ENCODE peak calls at places on chromosomes 11 and 22, in five cellular contexts. N, A, T, H and R are unnamed samples.

GRCh38 chr22:40855104-40855959 is 1.1 kb downstream of the ST13 start:
- DNase-seq in N (no peak), A (no peak), T (no peak), H (no peak), R (peak)

GRCh38 chr11:35040221-35040942 is 98.6 kb upstream of the CD44 start:
- DNase-seq in N (no peak), A (no peak), T (peak), H (no peak), R (peak)

GRCh38 chr11:74397531-74398243 is 546 bp downstream of the PGM2L1 start:
- DNase-seq in N (peak), A (no peak), T (peak), H (peak), R (peak)

GRCh38 chr22:42873361-42873760 is 16.3 kb upstream of the ARFGAP3 start:
- DNase-seq in N (no peak), A (no peak), T (no peak), H (no peak), R (no peak)

GRCh38 chr11:22713336-22713735 is 46.9 kb downstream of the GAS2 start:
- DNase-seq in N (no peak), A (no peak), T (no peak), H (no peak), R (no peak)

GRCh38 chr22:28505416-28506156 is 174.1 kb downstream of the TTC28 start:
- DNase-seq in N (peak), A (no peak), T (no peak), H (no peak), R (no peak)

GRCh38 chr11:62602141-62603071 is 741 bp upstream of the MTA2 start:
- DNase-seq in N (peak), A (no peak), T (peak), H (no peak), R (no peak)

GRCh38 chr22:23583836-23584235 is 3.7 kb upstream of the IGLL1 start:
- DNase-seq in N (no peak), A (no peak), T (no peak), H (no peak), R (no peak)

GRCh38 chr22:32661296-32661695 is 140.2 kb upstream of the TIMP3 start:
- DNase-seq in N (no peak), A (peak), T (peak), H (peak), R (peak)

GRCh38 chr11:96054870-96055705 is 131.2 kb upstream of the MTMR2 start:
- DNase-seq in N (no peak), A (no peak), T (peak), H (peak), R (peak)

GRCh38 chr22:49712195-49712791 is 115.4 kb downstream of the BRD1 start:
- DNase-seq in N (peak), A (no peak), T (no peak), H (peak), R (no peak)

GRCh38 chr11:134341805-134342571 is 10.2 kb downstream of the GLB1L2 start:
- DNase-seq in N (no peak), A (no peak), T (no peak), H (no peak), R (no peak)

GRCh38 chr11:92978226-92979111 is 9.0 kb downstream of the MTNR1B start:
- DNase-seq in N (no peak), A (no peak), T (peak), H (no peak), R (no peak)

GRCh38 chr11:83836883-83837654 is 550.9 kb upstream of the CCDC90B start:
- DNase-seq in N (peak), A (peak), T (peak), H (peak), R (peak)

GRCh38 chr11:13338437-13339069 is 61.0 kb downstream of the BMAL1 start:
- DNase-seq in N (no peak), A (no peak), T (peak), H (no peak), R (peak)

GRCh38 chr11:86769219-86769618 is 31.1 kb upstream of the PRSS23 start:
- DNase-seq in N (no peak), A (no peak), T (no peak), H (no peak), R (no peak)

GRCh38 chr11:73478737-73479347 is 102.6 kb downstream of the RELT start:
- DNase-seq in N (peak), A (no peak), T (peak), H (no peak), R (peak)

DNA sequence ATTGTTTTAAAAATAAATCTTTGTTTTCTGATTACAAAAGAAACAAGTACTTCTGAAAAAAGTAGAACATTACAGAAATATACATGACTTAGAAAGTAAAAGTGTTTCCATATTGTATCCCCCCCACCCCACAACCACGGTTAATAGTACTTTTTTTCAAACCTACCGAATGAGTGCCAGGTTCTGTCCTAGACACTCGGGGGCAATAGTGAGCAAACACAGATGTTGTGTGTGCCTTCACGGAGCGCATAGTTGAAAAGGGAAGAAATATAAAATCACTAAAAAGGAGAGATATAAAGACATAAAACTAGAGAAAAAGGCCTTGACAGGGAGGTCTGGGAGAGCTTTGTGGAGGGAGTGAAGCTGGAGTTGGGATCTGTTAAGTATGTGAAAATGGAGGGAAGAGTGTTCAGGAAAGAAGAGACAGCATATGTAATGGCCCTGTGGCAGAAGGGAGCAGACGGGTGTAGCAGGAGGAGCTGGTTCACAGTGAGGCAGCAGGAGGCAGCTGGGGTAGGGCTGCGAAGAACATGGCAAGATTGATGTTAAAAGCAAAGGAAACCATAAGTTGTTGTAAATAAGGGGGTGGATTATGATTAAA is 42.1 kb upstream of the ALX4 start:
- DNase-seq in N (no peak), A (no peak), T (no peak), H (no peak), R (no peak)
- H2BK15ac ChIP-seq in N (no peak), A (no peak), T (no peak), H (no peak), R (no peak)

DNA sequence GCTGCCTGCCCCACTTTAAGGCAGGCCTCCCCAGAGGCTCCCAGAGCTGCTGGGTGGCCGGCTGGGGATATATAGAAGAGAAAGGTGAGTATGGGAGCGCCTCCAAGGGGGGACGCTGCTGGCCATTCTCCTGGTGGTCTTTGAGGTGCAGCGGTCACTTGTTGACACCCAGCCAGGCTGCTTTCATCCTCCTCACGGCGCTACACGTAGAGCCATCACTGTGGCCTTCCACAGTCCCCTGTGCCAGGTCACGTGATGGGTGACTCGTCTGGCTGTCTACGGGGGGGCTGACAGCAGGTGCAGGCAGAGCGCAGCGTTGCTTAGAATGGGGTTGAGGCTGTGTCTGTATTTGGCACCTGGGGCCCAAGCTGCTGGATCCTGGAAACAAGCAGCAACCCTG is 1.9 kb downstream of the ACR start:
- DNase-seq in N (no peak), A (no peak), T (no peak), H (no peak), R (no peak)
- H4K8ac ChIP-seq in N (no peak), A (no peak), T (no peak), H (peak), R (no peak)

GRCh38 chr11:94925422-94926270 is 47.7 kb downstream of the CWC15 start:
- DNase-seq in N (no peak), A (no peak), T (no peak), H (no peak), R (peak)

GRCh38 chr11:94924074-94925031 is 49.0 kb downstream of the CWC15 start:
- DNase-seq in N (no peak), A (no peak), T (peak), H (no peak), R (peak)

GRCh38 chr11:94926271-94926625 is 47.1 kb downstream of the CWC15 start:
- DNase-seq in N (no peak), A (no peak), T (peak), H (no peak), R (peak)

GRCh38 chr11:94928146-94928995 is 45.0 kb downstream of the CWC15 start:
- DNase-seq in N (no peak), A (no peak), T (no peak), H (no peak), R (peak)

DNA sequence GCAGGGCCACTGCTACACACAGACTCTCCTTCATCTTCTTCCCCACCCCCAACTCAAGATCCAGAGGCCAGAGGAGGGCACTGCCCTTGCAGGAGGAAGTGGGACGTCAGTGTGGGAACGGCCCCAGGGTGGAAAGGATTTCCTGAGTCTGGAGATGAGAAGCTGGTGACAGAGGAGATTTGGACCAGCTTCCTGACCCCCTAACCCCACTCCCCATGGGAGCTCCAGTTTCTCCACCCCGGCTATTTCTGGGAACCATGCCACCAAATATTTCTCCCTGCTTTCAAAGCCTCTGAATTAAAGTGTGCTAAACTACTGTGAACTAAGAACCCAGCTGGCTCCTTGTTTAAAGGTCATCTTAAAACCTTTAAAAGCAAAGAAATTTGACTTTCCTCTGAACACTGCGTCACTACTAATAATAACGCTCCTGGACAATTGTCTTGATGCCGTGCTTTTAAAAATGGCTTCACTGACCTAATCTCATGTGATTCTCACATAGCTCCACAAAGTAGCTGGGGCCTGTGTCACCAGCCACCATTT is 46.6 kb downstream of the CWC15 start:
- DNase-seq in N (peak), A (no peak), T (peak), H (no peak), R (peak)
- H4K91ac ChIP-seq in N (no peak), A (no peak), T (peak), H (no peak), R (no peak)

GRCh38 chr11:44727114-44727372 is 281 bp downstream of the TSPAN18 start:
- DNase-seq in N (no peak), A (no peak), T (no peak), H (no peak), R (no peak)

GRCh38 chr11:44727373-44728084 is 767 bp downstream of the TSPAN18 start:
- DNase-seq in N (peak), A (no peak), T (peak), H (peak), R (peak)

GRCh38 chr11:44728085-44728410 is 1.3 kb downstream of the TSPAN18 start:
- DNase-seq in N (no peak), A (no peak), T (no peak), H (no peak), R (no peak)

GRCh38 chr11:44725016-44725651 is 1.6 kb upstream of the TSPAN18 start:
- DNase-seq in N (no peak), A (no peak), T (no peak), H (no peak), R (peak)

DNA sequence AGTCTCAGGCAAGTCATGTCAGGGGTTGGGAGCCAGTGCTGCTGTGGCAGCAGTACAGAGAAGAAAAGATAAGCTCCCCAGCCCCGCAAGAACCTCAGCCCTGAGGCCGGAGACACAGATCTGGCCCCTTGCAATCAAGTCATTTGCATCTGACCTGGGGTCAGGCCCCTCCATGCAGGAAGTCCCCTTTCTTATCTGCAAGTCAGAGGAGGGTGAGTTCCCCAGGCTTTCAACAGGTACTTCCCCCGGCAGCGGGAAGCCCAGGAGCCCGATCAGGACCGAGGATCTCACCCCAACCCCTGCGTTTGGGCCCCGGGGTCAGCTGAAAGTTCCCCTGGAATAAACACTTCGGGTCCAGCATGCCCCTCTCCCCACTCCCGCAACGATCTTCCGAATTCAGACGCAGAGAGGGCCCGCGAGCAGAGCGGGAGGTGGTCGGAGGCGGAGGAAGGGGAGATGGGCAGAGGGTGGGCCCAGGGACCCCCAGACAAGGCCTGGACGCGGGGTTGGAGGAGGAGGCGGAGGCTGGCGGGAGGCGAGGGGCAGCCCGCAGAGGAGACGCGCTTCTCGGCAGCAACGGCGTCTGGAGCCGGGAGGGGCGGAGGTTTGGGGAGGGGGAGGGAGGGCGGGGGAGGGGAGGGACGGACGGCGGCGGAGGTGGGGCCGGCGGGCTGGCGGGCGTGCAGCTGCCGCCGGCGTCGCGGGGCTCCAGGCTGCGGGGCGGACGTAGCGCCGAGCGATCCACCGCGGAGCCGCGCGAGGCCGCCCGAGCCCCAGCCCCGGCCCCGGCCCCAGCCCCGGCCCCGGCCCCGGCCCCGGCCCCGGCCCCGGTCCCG is at the start of gene TSPAN18:
- DNase-seq in N (peak), A (peak), T (no peak), H (peak), R (no peak)
- H2BK15ac ChIP-seq in N (no peak), A (no peak), T (no peak), H (peak), R (peak)

GRCh38 chr11:128299132-128299726 is 288.1 kb downstream of the ETS1 start:
- DNase-seq in N (no peak), A (no peak), T (peak), H (no peak), R (peak)
- H4K8ac ChIP-seq in N (no peak), A (no peak), T (no peak), H (no peak), R (no peak)

DNA sequence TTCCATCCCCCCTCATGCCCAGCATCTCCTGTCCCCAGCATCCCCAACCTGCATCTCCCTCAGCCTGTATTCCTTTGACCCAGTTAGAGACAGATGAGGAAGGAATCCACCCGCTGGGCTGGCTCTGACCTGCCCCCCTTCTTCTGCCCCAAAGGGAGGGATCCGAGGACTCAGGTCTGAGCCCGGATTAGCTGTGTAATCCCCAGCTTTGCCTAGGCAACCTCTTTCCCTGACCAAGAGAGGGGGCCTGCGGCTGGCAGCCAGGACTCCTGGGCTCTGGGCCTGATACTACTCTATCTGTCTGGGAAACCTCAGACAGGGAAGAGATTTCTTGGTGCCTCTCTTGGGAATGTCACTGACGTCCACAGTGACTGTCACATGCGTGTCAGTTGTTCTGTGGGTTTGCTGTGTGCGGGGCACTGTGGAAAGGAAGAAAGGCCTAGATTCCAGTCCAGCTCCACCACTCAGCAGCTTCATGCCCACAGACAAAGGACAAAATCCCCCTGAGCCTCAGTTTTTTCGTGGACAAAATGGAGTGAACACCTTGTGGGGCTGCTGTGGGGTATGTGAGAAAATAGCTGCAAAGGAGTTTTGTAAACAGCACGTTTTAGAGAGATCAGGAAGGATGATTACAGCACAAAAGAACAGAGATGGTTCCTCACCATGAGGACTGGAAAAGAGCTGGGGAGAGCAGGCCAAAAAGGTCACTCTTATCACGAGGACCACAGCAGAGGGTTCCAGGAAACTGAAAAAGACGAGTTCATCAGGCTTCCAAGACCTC is 1.3 kb upstream of the NDUFV1 start:
- DNase-seq in N (no peak), A (no peak), T (no peak), H (no peak), R (no peak)
- H4K91ac ChIP-seq in N (no peak), A (no peak), T (no peak), H (no peak), R (no peak)